ENCODE peak calls at places on chromosome 20, in seven cellular contexts. One of them, this sample, is unnamed.
A peak's percentile ranks its signal among the peaks of the same experiment; 100 is the strongest.

GRCh38 chr20:23260181-23260840 is 90.3 kb upstream of the NXT1 start:
- DNase-seq in T-helper 2 cell: no peak
- DNase-seq in stimulated activated CD4-positive, alpha-beta T cell treated with anti-CD3 and anti-CD28 coated beads, Interleukin-12 subunit alpha, Interleukin-12 subunit beta, amount 100 ng/mL, for 4 hours: no peak
- DNase-seq in NCI-H2081: no peak
- DNase-seq in HFFc6: no peak
- DNase-seq in AG08395: no peak
- DNase-seq in RPMI8226: no peak
- DNase-seq in this sample: no peak

GRCh38 chr20:47785900-47786762 is 850 bp upstream of the SULF2 start:
- DNase-seq in T-helper 2 cell: no peak
- DNase-seq in stimulated activated CD4-positive, alpha-beta T cell treated with anti-CD3 and anti-CD28 coated beads, Interleukin-12 subunit alpha, Interleukin-12 subunit beta, amount 100 ng/mL, for 4 hours: no peak
- DNase-seq in NCI-H2081: no peak
- DNase-seq in HFFc6: peak; percentile 18
- DNase-seq in AG08395: peak; percentile 76
- DNase-seq in RPMI8226: peak; percentile 83
- DNase-seq in this sample: peak; percentile 73

GRCh38 chr20:33979094-33979493 is 14.6 kb upstream of the RALY start:
- DNase-seq in T-helper 2 cell: no peak
- DNase-seq in stimulated activated CD4-positive, alpha-beta T cell treated with anti-CD3 and anti-CD28 coated beads, Interleukin-12 subunit alpha, Interleukin-12 subunit beta, amount 100 ng/mL, for 4 hours: no peak
- DNase-seq in NCI-H2081: no peak
- DNase-seq in HFFc6: no peak
- DNase-seq in AG08395: no peak
- DNase-seq in RPMI8226: no peak
- DNase-seq in this sample: no peak

GRCh38 chr20:37956099-37956498 is 53.2 kb downstream of the VSTM2L start:
- DNase-seq in T-helper 2 cell: no peak
- DNase-seq in stimulated activated CD4-positive, alpha-beta T cell treated with anti-CD3 and anti-CD28 coated beads, Interleukin-12 subunit alpha, Interleukin-12 subunit beta, amount 100 ng/mL, for 4 hours: no peak
- DNase-seq in NCI-H2081: peak; percentile 60
- DNase-seq in HFFc6: no peak
- DNase-seq in AG08395: no peak
- DNase-seq in RPMI8226: no peak
- DNase-seq in this sample: no peak

GRCh38 chr20:39602649-39603048 is 640.5 kb downstream of the DHX35 start:
- DNase-seq in T-helper 2 cell: no peak
- DNase-seq in stimulated activated CD4-positive, alpha-beta T cell treated with anti-CD3 and anti-CD28 coated beads, Interleukin-12 subunit alpha, Interleukin-12 subunit beta, amount 100 ng/mL, for 4 hours: no peak
- DNase-seq in NCI-H2081: no peak
- DNase-seq in HFFc6: no peak
- DNase-seq in AG08395: no peak
- DNase-seq in RPMI8226: no peak
- DNase-seq in this sample: no peak

GRCh38 chr20:44017905-44018683 is 103.4 kb downstream of the TOX2 start:
- DNase-seq in T-helper 2 cell: no peak
- DNase-seq in stimulated activated CD4-positive, alpha-beta T cell treated with anti-CD3 and anti-CD28 coated beads, Interleukin-12 subunit alpha, Interleukin-12 subunit beta, amount 100 ng/mL, for 4 hours: no peak
- DNase-seq in NCI-H2081: peak; percentile 94
- DNase-seq in HFFc6: peak; percentile 90
- DNase-seq in AG08395: peak; percentile 82
- DNase-seq in RPMI8226: peak; percentile 74
- DNase-seq in this sample: no peak

GRCh38 chr20:44656447-44656846 is 4.9 kb upstream of the ADA start:
- DNase-seq in T-helper 2 cell: no peak
- DNase-seq in stimulated activated CD4-positive, alpha-beta T cell treated with anti-CD3 and anti-CD28 coated beads, Interleukin-12 subunit alpha, Interleukin-12 subunit beta, amount 100 ng/mL, for 4 hours: no peak
- DNase-seq in NCI-H2081: no peak
- DNase-seq in HFFc6: no peak
- DNase-seq in AG08395: no peak
- DNase-seq in RPMI8226: no peak
- DNase-seq in this sample: no peak

GRCh38 chr20:16548073-16548672 is 25.1 kb downstream of the KIF16B start:
- DNase-seq in T-helper 2 cell: no peak
- DNase-seq in stimulated activated CD4-positive, alpha-beta T cell treated with anti-CD3 and anti-CD28 coated beads, Interleukin-12 subunit alpha, Interleukin-12 subunit beta, amount 100 ng/mL, for 4 hours: no peak
- DNase-seq in NCI-H2081: no peak
- DNase-seq in HFFc6: no peak
- DNase-seq in AG08395: no peak
- DNase-seq in RPMI8226: no peak
- DNase-seq in this sample: no peak

GRCh38 chr20:3871549-3872265 is 17.5 kb upstream of the PANK2 start:
- DNase-seq in T-helper 2 cell: no peak
- DNase-seq in stimulated activated CD4-positive, alpha-beta T cell treated with anti-CD3 and anti-CD28 coated beads, Interleukin-12 subunit alpha, Interleukin-12 subunit beta, amount 100 ng/mL, for 4 hours: no peak
- DNase-seq in NCI-H2081: no peak
- DNase-seq in HFFc6: peak; percentile 77
- DNase-seq in AG08395: no peak
- DNase-seq in RPMI8226: no peak
- DNase-seq in this sample: no peak

GRCh38 chr20:24542721-24543120 is 73.3 kb downstream of the SYNDIG1 start:
- DNase-seq in T-helper 2 cell: no peak
- DNase-seq in stimulated activated CD4-positive, alpha-beta T cell treated with anti-CD3 and anti-CD28 coated beads, Interleukin-12 subunit alpha, Interleukin-12 subunit beta, amount 100 ng/mL, for 4 hours: no peak
- DNase-seq in NCI-H2081: no peak
- DNase-seq in HFFc6: no peak
- DNase-seq in AG08395: no peak
- DNase-seq in RPMI8226: no peak
- DNase-seq in this sample: no peak

GRCh38 chr20:4443016-4443415 is 278.7 kb upstream of the PRND start:
- DNase-seq in T-helper 2 cell: no peak
- DNase-seq in stimulated activated CD4-positive, alpha-beta T cell treated with anti-CD3 and anti-CD28 coated beads, Interleukin-12 subunit alpha, Interleukin-12 subunit beta, amount 100 ng/mL, for 4 hours: no peak
- DNase-seq in NCI-H2081: no peak
- DNase-seq in HFFc6: no peak
- DNase-seq in AG08395: no peak
- DNase-seq in RPMI8226: no peak
- DNase-seq in this sample: no peak

This sample was measured in Peyer's patch.